ENCODE peak calls at places on chromosomes 13 and 19, in seven cellular contexts. W, M, B, V, T, I and K are unnamed samples.

GRCh38 chr19:42989851-42990250 is 36.4 kb downstream of the PSG11 start:
- DNase-seq in T (peak), V (no peak), M (no peak), B (no peak), W (no peak), I (no peak), K (no peak)

GRCh38 chr19:18788782-18789421 is 2.2 kb downstream of the COMP start:
- DNase-seq in I (no peak), T (no peak), V (no peak), W (no peak), M (no peak), B (no peak), K (no peak)

GRCh38 chr19:55693336-55693974 is 18.4 kb downstream of the EPN1 start:
- DNase-seq in W (no peak), M (no peak), I (no peak), T (no peak), B (no peak), V (no peak), K (no peak)

GRCh38 chr19:40642062-40642706 is 41.0 kb downstream of the LTBP4 start:
- DNase-seq in I (no peak), B (no peak), V (no peak), W (no peak), M (no peak), T (no peak), K (no peak)

GRCh38 chr13:45721203-45721731 is 19.1 kb downstream of the CBY2 start:
- DNase-seq in I (no peak), M (no peak), T (no peak), B (no peak), V (no peak), W (no peak), K (no peak)

GRCh38 chr13:63435668-63436275 is 2020.1 kb upstream of the PCDH20 start:
- DNase-seq in B (no peak), W (no peak), I (no peak), V (peak), T (peak), M (no peak), K (peak)

GRCh38 chr13:38228322-38228721 is 121.3 kb upstream of the UFM1 start:
- DNase-seq in B (no peak), I (no peak), T (no peak), W (no peak), V (no peak), M (no peak), K (no peak)

GRCh38 chr13:109012115-109012514 is 382.7 kb downstream of the MYO16 start:
- DNase-seq in B (no peak), W (no peak), T (no peak), V (no peak), M (no peak), I (no peak), K (no peak)

GRCh38 chr19:23788415-23788814 is 29.7 kb upstream of the ZNF681 start:
- DNase-seq in B (no peak), T (no peak), M (no peak), W (no peak), V (no peak), I (no peak), K (no peak)

GRCh38 chr19:45781282-45782161 is 768 bp downstream of the DMPK start:
- DNase-seq in B (no peak), W (no peak), T (peak), I (peak), M (peak), V (no peak), K (no peak)

GRCh38 chr19:51318687-51319675 is 7.5 kb downstream of the IGLON5 start:
- DNase-seq in M (no peak), W (no peak), T (no peak), I (no peak), B (no peak), V (no peak), K (no peak)

GRCh38 chr13:22073718-22074117 is 402.8 kb downstream of the FGF9 start:
- DNase-seq in B (no peak), T (no peak), W (no peak), I (no peak), V (no peak), M (no peak), K (no peak)

GRCh38 chr19:1253514-1254080 is 5.2 kb downstream of the MIDN start:
- DNase-seq in T (no peak), V (peak), I (no peak), M (no peak), B (no peak), W (no peak), K (no peak)

GRCh38 chr13:81480634-81481033 is 1139.7 kb upstream of the SPRY2 start:
- DNase-seq in T (peak), M (no peak), W (no peak), I (no peak), B (no peak), V (no peak), K (no peak)

GRCh38 chr13:68078457-68078856 is 848.3 kb upstream of the PCDH9 start:
- DNase-seq in W (no peak), V (no peak), T (peak), I (no peak), B (no peak), M (no peak), K (no peak)

GRCh38 chr19:46928951-46929350 is 68.2 kb downstream of the ARHGAP35 start:
- DNase-seq in W (no peak), B (no peak), T (no peak), M (no peak), V (no peak), I (no peak), K (peak)

GRCh38 chr19:12834976-12835757 is 788 bp upstream of the RTBDN start:
- DNase-seq in B (no peak), I (peak), V (no peak), W (no peak), M (no peak), T (no peak), K (no peak)

GRCh38 chr19:46394398-46394797 is 19.0 kb downstream of the CCDC8 start:
- DNase-seq in T (no peak), B (no peak), W (no peak), I (peak), V (no peak), M (no peak), K (no peak)

GRCh38 chr19:11949201-11949600 is 15.6 kb upstream of the ZNF763 start:
- DNase-seq in T (no peak), W (no peak), I (peak), V (peak), B (no peak), M (no peak), K (peak)

GRCh38 chr19:11506101-11506555 is 489 bp upstream of the ZNF653 start:
- DNase-seq in B (no peak), T (no peak), I (no peak), V (no peak), W (no peak), M (peak), K (no peak)

GRCh38 chr13:113861433-113862030 is 2.3 kb downstream of the GAS6 start:
- DNase-seq in I (no peak), W (no peak), M (no peak), B (no peak), V (no peak), T (peak), K (no peak)

GRCh38 chr13:45542878-45543277 is 72.7 kb downstream of the ERICH6B start:
- DNase-seq in M (no peak), B (no peak), T (no peak), W (no peak), V (no peak), I (no peak), K (no peak)

GRCh38 chr19:51702754-51703654 is 9.9 kb downstream of the SPACA6 start:
- DNase-seq in M (peak), I (no peak), B (peak), W (no peak), T (no peak), V (no peak), K (no peak)

GRCh38 chr13:45402641-45403040 is 15.5 kb downstream of the SLC25A30 start:
- DNase-seq in V (no peak), I (no peak), T (no peak), B (no peak), M (no peak), W (no peak), K (no peak)

GRCh38 chr13:76440568-76440967 is 445.6 kb downstream of the KCTD12 start:
- DNase-seq in B (no peak), T (no peak), W (no peak), V (no peak), M (no peak), I (peak), K (no peak)

GRCh38 chr13:105462981-105463380 is 1072.5 kb downstream of the EFNB2 start:
- DNase-seq in T (no peak), I (no peak), M (no peak), W (no peak), B (no peak), V (peak), K (no peak)

GRCh38 chr19:10001899-10002298 is 8.4 kb downstream of the COL5A3 start:
- DNase-seq in V (no peak), I (no peak), B (no peak), M (peak), W (no peak), T (no peak), K (peak)